ENCODE peak calls at places on chromosomes 4 and X, in eight cellular contexts. C is colonic mucosa; G is astrocyte of the spinal cord; T is HL-60; M is CD8-positive, alpha-beta T cell; B is foreskin fibroblast; D is spleen; Z is fibroblast of mammary gland. E is an unnamed sample.
A peak's percentile ranks its signal among the peaks of the same experiment; 100 is the strongest.

GRCh38 chrX:68846536-68846935 is 17.7 kb downstream of the EFNB1 start:
- DNase-seq in C (no peak), G (no peak), T (no peak), M (no peak), B (no peak), D (no peak), Z (no peak), E (no peak)

GRCh38 chr4:57110635-57111546 is 706 bp upstream of the IGFBP7 start:
- DNase-seq in C (peak; percentile 29), G (peak; percentile 83), T (peak; percentile 95), M (peak; percentile 11), B (peak; percentile 49), D (peak; percentile 79), Z (peak; percentile 57), E (no peak)

GRCh38 chr4:24810016-24810415 is 14.6 kb downstream of the SOD3 start:
- DNase-seq in C (peak; percentile 6), G (peak; percentile 22), T (no peak), M (no peak), B (no peak), D (no peak), Z (peak; percentile 30), E (no peak)

GRCh38 chr4:120088507-120088906 is 21.9 kb upstream of the MAD2L1 start:
- DNase-seq in C (no peak), G (no peak), T (no peak), M (no peak), B (no peak), D (no peak), Z (peak; percentile 18), E (no peak)

GRCh38 chr4:87839309-87839946 is 6.7 kb downstream of the MEPE start:
- DNase-seq in C (no peak), G (peak; percentile 63), T (peak; percentile 21), M (no peak), B (peak; percentile 20), D (no peak), Z (peak; percentile 56), E (no peak)

GRCh38 chr4:126458993-126459392 is 1144.2 kb downstream of the FAT4 start:
- DNase-seq in C (no peak), G (peak; percentile 10), T (no peak), M (no peak), B (peak; percentile 70), D (no peak), Z (peak; percentile 43), E (no peak)

GRCh38 chr4:13054410-13054970 is 429.6 kb downstream of the RAB28 start:
- DNase-seq in C (no peak), G (no peak), T (no peak), M (no peak), B (no peak), D (no peak), Z (peak; percentile 0), E (no peak)

GRCh38 chr4:186839122-186840037 is 115.7 kb upstream of the FAT1 start:
- DNase-seq in C (no peak), G (peak; percentile 88), T (no peak), M (no peak), B (peak; percentile 58), D (no peak), Z (peak; percentile 87), E (no peak)

GRCh38 chr4:76235915-76236314 is 15.6 kb upstream of the FAM47E start:
- DNase-seq in C (peak; percentile 53), G (no peak), T (no peak), M (no peak), B (no peak), D (no peak), Z (no peak), E (no peak)

GRCh38 chr4:19298998-19299397 is 952.7 kb upstream of the SLIT2 start:
- DNase-seq in C (no peak), G (no peak), T (no peak), M (no peak), B (peak; percentile 50), D (no peak), Z (peak; percentile 61), E (no peak)

GRCh38 chr4:170047774-170048354 is 21.7 kb upstream of the MFAP3L start:
- DNase-seq in C (peak; percentile 55), G (peak; percentile 81), T (peak; percentile 44), M (peak; percentile 40), B (peak; percentile 40), D (no peak), Z (peak; percentile 73), E (no peak)

GRCh38 chrX:82335772-82336171 is 1133.9 kb downstream of the SH3BGRL start:
- DNase-seq in C (no peak), G (no peak), T (no peak), M (no peak), B (no peak), D (no peak), Z (no peak), E (no peak)

GRCh38 chrX:11724122-11725017 is 33.7 kb upstream of the MSL3 start:
- DNase-seq in C (no peak), G (peak; percentile 34), T (peak; percentile 11), M (no peak), B (peak; percentile 19), D (no peak), Z (peak; percentile 57), E (no peak)
- TF ChIP-seq CTCF in C (peak; percentile 71), G (peak; percentile 67), T (peak; percentile 33), M (peak; percentile 55), B (peak; percentile 50), D (peak; percentile 65), Z (peak; percentile 71), E (peak; percentile 52)

GRCh38 chrX:78375894-78376293 is 48.5 kb upstream of the CYSLTR1 start:
- DNase-seq in C (no peak), G (no peak), T (peak; percentile 26), M (no peak), B (peak; percentile 57), D (no peak), Z (no peak), E (no peak)
- TF ChIP-seq CTCF in C (no peak), G (no peak), T (no peak), M (no peak), B (no peak), D (no peak), Z (no peak), E (no peak)

DNA sequence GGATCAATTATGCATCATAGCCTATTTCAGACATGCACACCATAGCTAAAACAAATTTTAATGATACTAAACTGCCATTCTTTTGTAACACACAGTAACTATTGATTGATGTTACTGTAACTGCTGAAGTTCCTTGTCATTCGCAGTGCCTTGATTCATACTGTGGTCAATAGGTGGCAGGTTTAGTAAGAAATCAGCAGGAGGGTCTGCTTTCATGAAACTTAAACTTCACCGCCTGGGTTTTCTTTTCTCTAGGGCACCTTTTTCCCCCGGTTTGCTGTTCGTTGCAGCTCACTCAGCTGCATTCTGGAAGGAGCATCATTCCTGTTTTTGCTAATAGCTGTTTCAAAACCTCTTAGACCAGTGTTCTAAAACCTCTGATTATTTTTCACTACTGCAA is 88.1 kb downstream of the RPA4 start:
- DNase-seq in C (no peak), G (no peak), T (no peak), M (no peak), B (no peak), D (no peak), Z (no peak), E (no peak)
- TF ChIP-seq CTCF in C (no peak), G (no peak), T (no peak), M (no peak), B (no peak), D (no peak), Z (no peak), E (no peak)

DNA sequence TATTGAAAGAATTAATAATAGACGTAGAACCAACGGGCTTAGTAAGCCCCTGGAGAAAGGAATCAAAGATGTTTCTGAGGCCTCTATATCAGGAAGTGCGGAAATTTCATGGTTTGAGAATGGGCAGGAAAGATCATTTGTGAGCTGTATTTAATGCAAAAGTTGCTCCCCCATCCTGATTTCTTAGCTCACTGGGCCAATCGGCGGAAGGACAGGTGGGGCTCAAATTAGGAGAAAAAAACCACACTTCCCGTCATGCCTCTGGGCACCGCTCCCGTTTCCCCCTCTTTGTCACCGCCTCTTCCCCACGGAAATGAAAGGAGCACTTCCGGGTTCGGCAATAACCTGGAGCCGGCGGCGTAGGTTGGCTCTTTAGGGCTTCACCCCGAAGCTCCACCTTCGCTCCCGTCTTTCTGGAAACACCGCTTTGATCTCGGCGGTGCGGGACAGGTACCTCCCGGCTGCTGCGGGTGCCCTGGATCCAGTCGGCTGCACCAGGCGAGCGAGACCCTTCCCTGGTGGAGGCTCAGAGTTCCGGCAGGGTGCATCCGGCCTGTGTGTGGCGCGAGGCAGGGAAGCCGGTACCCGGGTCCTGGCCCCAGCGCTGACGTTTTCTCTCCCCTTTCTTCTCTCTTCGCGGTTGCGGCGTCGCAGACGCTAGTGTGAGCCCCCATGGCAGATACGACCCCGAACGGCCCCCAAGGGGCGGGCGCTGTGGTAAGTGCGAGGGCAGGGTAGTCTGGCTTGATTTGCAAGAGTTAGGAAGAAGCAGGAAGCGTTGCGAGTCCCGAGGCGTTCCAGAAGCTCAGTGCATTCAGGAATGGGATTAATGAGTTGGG is at the start of gene TMEM33:
- DNase-seq in C (peak; percentile 89), G (peak; percentile 85), T (peak; percentile 91), M (peak; percentile 71), B (peak; percentile 76), D (peak; percentile 93), Z (peak; percentile 81), E (peak; percentile 80)
- TF ChIP-seq CTCF in C (no peak), G (no peak), T (no peak), M (no peak), B (peak; percentile 4), D (peak; percentile 41), Z (no peak), E (no peak)

GRCh38 chr4:41561241-41561640 is 23.3 kb downstream of the LIMCH1 start:
- DNase-seq in C (no peak), G (no peak), T (no peak), M (no peak), B (no peak), D (no peak), Z (no peak), E (no peak)

GRCh38 chr4:41560112-41560511 is 22.2 kb downstream of the LIMCH1 start:
- DNase-seq in C (no peak), G (no peak), T (no peak), M (no peak), B (no peak), D (no peak), Z (no peak), E (no peak)
- TF ChIP-seq CTCF in C (no peak), G (no peak), T (no peak), M (no peak), B (no peak), D (no peak), Z (no peak), E (no peak)

GRCh38 chr4:2672082-2672481 is 84.1 kb downstream of the TNIP2 start:
- DNase-seq in C (no peak), G (no peak), T (no peak), M (no peak), B (no peak), D (no peak), Z (no peak), E (no peak)

GRCh38 chr4:2671267-2671895 is 84.8 kb downstream of the TNIP2 start:
- DNase-seq in C (no peak), G (no peak), T (no peak), M (no peak), B (no peak), D (no peak), Z (no peak), E (no peak)

GRCh38 chr4:2667428-2667827 is 88.7 kb downstream of the TNIP2 start:
- DNase-seq in C (no peak), G (peak; percentile 13), T (no peak), M (no peak), B (no peak), D (no peak), Z (no peak), E (no peak)

GRCh38 chr4:2672700-2673099 is 83.4 kb downstream of the TNIP2 start:
- DNase-seq in C (no peak), G (no peak), T (peak; percentile 73), M (no peak), B (no peak), D (no peak), Z (no peak), E (no peak)

GRCh38 chr4:2673157-2673556 is 83.0 kb downstream of the TNIP2 start:
- DNase-seq in C (no peak), G (no peak), T (no peak), M (no peak), B (no peak), D (no peak), Z (peak; percentile 21), E (no peak)
- TF ChIP-seq CTCF in C (no peak), G (peak; percentile 40), T (no peak), M (peak; percentile 3), B (peak; percentile 42), D (no peak), Z (peak; percentile 49), E (peak; percentile 26)